ENCODE peak calls at places on chromosomes 4 and X, in six cellular contexts. R is coronary artery, I is fibroblast of lung, J is heart left ventricle, O is OCI-LY7, G is left lung. S is an unnamed sample.
A peak's percentile ranks its signal among the peaks of the same experiment; 100 is the strongest.

GRCh38 chr4:10605746-10606482 is 78.7 kb downstream of the CLNK start:
- DNase-seq in R (no peak), I (peak; percentile 88), J (no peak), O (no peak), G (no peak), S (peak; percentile 28)

GRCh38 chr4:142940614-142941013 is 94.5 kb upstream of the INPP4B start:
- DNase-seq in R (no peak), I (no peak), J (no peak), O (no peak), G (no peak), S (no peak)

GRCh38 chrX:43559643-43560042 is 96.5 kb upstream of the MAOA start:
- DNase-seq in R (peak; percentile 73), I (peak; percentile 9), J (peak; percentile 16), O (peak; percentile 61), G (no peak), S (peak; percentile 66)

GRCh38 chr4:122701061-122701460 is 31.4 kb upstream of the BBS12 start:
- DNase-seq in R (no peak), I (no peak), J (no peak), O (no peak), G (no peak), S (no peak)

GRCh38 chrX:71998836-71999509 is 88.3 kb downstream of the NHSL2 start:
- DNase-seq in R (peak; percentile 55), I (no peak), J (peak; percentile 21), O (peak; percentile 40), G (no peak), S (peak; percentile 36)

GRCh38 chr4:141746026-141746425 is 109.6 kb downstream of the IL15 start:
- DNase-seq in R (no peak), I (peak; percentile 11), J (no peak), O (no peak), G (no peak), S (no peak)

GRCh38 chr4:1192493-1193205 is 20.3 kb upstream of the SPON2 start:
- DNase-seq in R (peak; percentile 75), I (no peak), J (peak; percentile 10), O (no peak), G (no peak), S (no peak)

GRCh38 chr4:40881851-40882250 is 132.1 kb downstream of the NSUN7 start:
- DNase-seq in R (no peak), I (no peak), J (no peak), O (no peak), G (no peak), S (no peak)

GRCh38 chr4:122661176-122661575 is 40.3 kb upstream of the IL21 start:
- DNase-seq in R (no peak), I (peak; percentile 29), J (no peak), O (no peak), G (no peak), S (no peak)

GRCh38 chrX:14235004-14235403 is 205.3 kb upstream of the GEMIN8 start:
- DNase-seq in R (no peak), I (no peak), J (no peak), O (no peak), G (no peak), S (no peak)

GRCh38 chr4:144709793-144710525 is 64.0 kb downstream of the HHIP start:
- DNase-seq in R (no peak), I (peak; percentile 89), J (peak; percentile 10), O (no peak), G (no peak), S (peak; percentile 88)

GRCh38 chr4:104879367-104879766 is 267.3 kb upstream of the TET2 start:
- DNase-seq in R (no peak), I (peak; percentile 12), J (no peak), O (no peak), G (no peak), S (no peak)

GRCh38 chr4:182062936-182063335 is 180.3 kb upstream of the TENM3 start:
- DNase-seq in R (no peak), I (peak; percentile 95), J (no peak), O (no peak), G (no peak), S (peak; percentile 66)

GRCh38 chrX:17860811-17861495 is at the start of gene RAI2:
- DNase-seq in R (no peak), I (no peak), J (peak; percentile 33), O (no peak), G (peak; percentile 71), S (no peak)

GRCh38 chr4:24521544-24521943 is 62.8 kb downstream of the DHX15 start:
- DNase-seq in R (no peak), I (no peak), J (no peak), O (no peak), G (no peak), S (no peak)

GRCh38 chr4:119627267-119628190 is 1.1 kb downstream of the PDE5A start:
- DNase-seq in R (peak; percentile 87), I (peak; percentile 80), J (peak; percentile 79), O (peak; percentile 67), G (peak; percentile 93), S (peak; percentile 35)

GRCh38 chr4:6239968-6240367 is 29.7 kb upstream of the WFS1 start:
- DNase-seq in R (no peak), I (no peak), J (no peak), O (no peak), G (no peak), S (no peak)

GRCh38 chrX:29721152-29721551 is 494.2 kb upstream of the MAGEB2 start:
- DNase-seq in R (no peak), I (no peak), J (no peak), O (no peak), G (no peak), S (no peak)

GRCh38 chr4:127783026-127783769 is 1.1 kb downstream of the HSPA4L start:
- DNase-seq in R (peak; percentile 88), I (peak; percentile 86), J (peak; percentile 75), O (no peak), G (no peak), S (peak; percentile 77)

GRCh38 chrX:104211187-104211586 is 43.5 kb downstream of the ESX1 start:
- DNase-seq in R (no peak), I (no peak), J (no peak), O (no peak), G (no peak), S (no peak)

GRCh38 chrX:123331349-123331748 is 147.3 kb downstream of the GRIA3 start:
- DNase-seq in R (no peak), I (no peak), J (no peak), O (no peak), G (no peak), S (no peak)

GRCh38 chr4:2083116-2083825 is 24.1 kb downstream of the NAT8L start:
- DNase-seq in R (peak; percentile 67), I (no peak), J (no peak), O (no peak), G (peak; percentile 46), S (no peak)

GRCh38 chr4:118327554-118328241 is 25.1 kb downstream of the PRSS12 start:
- DNase-seq in R (no peak), I (no peak), J (no peak), O (no peak), G (no peak), S (no peak)

GRCh38 chrX:112967341-112967740 is 126.7 kb upstream of the AMOT start:
- DNase-seq in R (no peak), I (peak; percentile 78), J (no peak), O (no peak), G (no peak), S (peak; percentile 0)

GRCh38 chrX:46582964-46583363 is 9.4 kb downstream of the CHST7 start:
- DNase-seq in R (no peak), I (peak; percentile 93), J (no peak), O (no peak), G (no peak), S (peak; percentile 91)

GRCh38 chrX:46580613-46581012 is 7.0 kb downstream of the CHST7 start:
- DNase-seq in R (no peak), I (no peak), J (no peak), O (no peak), G (no peak), S (no peak)

GRCh38 chrX:46587158-46587557 is 13.6 kb downstream of the CHST7 start:
- DNase-seq in R (no peak), I (peak; percentile 76), J (no peak), O (no peak), G (no peak), S (peak; percentile 77)

GRCh38 chrX:46579250-46579649 is 5.7 kb downstream of the CHST7 start:
- DNase-seq in R (no peak), I (no peak), J (no peak), O (no peak), G (no peak), S (no peak)

DNA sequence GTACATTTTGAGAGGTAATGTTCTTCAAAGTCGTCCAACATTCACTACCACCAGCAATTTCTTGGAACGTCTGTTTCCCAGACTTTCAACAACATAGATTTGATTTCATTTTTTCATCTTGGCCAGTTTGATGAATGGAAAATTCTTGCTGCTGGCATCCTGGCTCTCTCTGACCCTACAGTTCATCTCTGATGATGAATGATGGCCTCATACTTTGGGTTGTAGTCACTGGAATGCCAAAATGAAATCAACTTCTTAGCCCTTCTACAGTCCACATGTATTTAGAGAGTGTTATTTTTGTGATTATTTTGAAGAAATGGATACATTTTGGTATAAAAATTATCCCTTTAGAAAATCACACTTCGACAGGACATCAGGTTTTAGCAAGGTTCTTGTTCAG is 8.8 kb downstream of the CHST7 start:
- DNase-seq in R (no peak), I (peak; percentile 75), J (no peak), O (no peak), G (no peak), S (peak; percentile 56)
- H3K4me3 ChIP-seq in R (peak overlapping the region; percentile 12), I (peak overlapping the region; percentile 4), J (no peak overlapping the region), O (no peak overlapping the region), G (no peak overlapping the region), S (no peak overlapping the region)

GRCh38 chr4:132557660-132558059 is 591.4 kb upstream of the PCDH10 start:
- DNase-seq in R (no peak), I (no peak), J (no peak), O (peak; percentile 35), G (no peak), S (peak; percentile 1)
- TF ChIP-seq CTCF in R (no peak), I (no peak), J (no peak), O (peak; percentile 54), G (no peak), S (no peak)

DNA sequence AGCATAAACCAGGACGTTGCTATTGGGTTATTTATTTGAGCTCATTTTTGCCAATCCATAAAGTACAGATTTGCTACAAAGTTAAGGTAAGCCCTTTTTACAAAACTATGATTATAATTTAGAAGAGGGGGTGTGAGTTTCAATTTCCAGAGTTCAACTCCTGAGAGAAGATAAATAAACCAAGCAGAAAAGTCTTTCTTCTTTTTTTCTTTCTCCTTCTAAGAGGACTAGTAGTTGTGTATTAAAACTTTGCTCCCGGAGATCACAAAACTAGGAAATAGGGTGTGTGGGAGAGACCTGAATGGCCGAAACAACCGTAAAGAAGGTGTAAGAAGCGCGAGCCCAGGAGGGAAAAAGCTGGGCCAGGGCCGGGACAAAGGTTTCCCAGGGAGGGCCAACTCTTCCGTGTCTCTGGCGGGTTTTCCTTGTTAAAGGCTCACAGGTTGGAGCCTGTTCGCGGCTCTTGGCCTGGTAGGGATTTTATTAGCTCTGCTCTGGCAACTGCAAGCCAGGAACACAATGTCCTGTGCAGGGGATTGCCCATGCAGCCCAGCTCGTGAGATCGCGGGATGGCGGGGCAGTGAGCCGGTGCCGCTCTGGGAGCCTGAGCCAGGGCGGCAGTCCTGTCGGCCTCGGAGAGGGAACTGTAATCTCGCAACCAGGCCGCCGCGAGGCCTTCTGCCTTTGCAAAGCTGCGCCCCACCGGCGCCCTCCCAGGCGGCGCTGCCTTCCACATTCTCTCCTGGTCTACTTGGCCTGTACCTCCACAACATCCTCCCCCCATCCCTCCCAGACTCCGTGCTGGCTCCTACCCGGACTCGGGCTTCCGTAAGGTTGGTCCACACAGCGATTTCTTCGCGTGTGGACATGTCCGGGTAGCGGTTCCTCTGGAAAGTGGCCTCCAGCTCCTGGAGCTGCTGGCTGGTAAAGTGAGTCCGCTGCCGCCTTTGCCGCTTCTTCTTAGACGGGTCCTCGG is 2.2 kb downstream of the PITX2 start:
- DNase-seq in R (peak; percentile 63), I (peak; percentile 25), J (no peak), O (peak; percentile 67), G (peak; percentile 77), S (peak; percentile 17)
- H3K4me3 ChIP-seq in R (peak overlapping the region; percentile 77), I (no peak overlapping the region), J (peak overlapping the region; percentile 10), O (peak overlapping the region; percentile 75), G (no peak overlapping the region), S (no peak overlapping the region)

GRCh38 chr4:33060873-33061542 is 2340.8 kb downstream of the PCDH7 start:
- DNase-seq in R (no peak), I (peak; percentile 39), J (no peak), O (peak; percentile 41), G (no peak), S (peak; percentile 70)
- TF ChIP-seq CTCF in R (no peak), I (peak; percentile 38), J (peak; percentile 22), O (peak; percentile 79), G (peak; percentile 46), S (peak; percentile 89)